ENCODE peak calls at places on chromosomes 1 and 21, in four cellular contexts. B is A549, O is thyroid gland, M is heart left ventricle. V is an unnamed sample.
A peak's percentile ranks its signal among the peaks of the same experiment; 100 is the strongest.

GRCh38 chr1:115229016-115229415 is 109.0 kb downstream of the NGF start:
- DNase-seq in B (no peak), O (no peak), M (no peak), V (no peak)

GRCh38 chr1:165857046-165857801 is 29.8 kb downstream of the UCK2 start:
- DNase-seq in B (peak; percentile 33), O (no peak), M (no peak), V (no peak)

GRCh38 chr1:175479521-175480342 is 263.7 kb downstream of the TNR start:
- DNase-seq in B (no peak), O (no peak), M (no peak), V (no peak)

GRCh38 chr1:202283991-202284390 is 57.7 kb downstream of the UBE2T start:
- DNase-seq in B (peak; percentile 69), O (no peak), M (no peak), V (peak; percentile 40)

GRCh38 chr1:25174730-25175612 is 57.3 kb downstream of the SYF2 start:
- DNase-seq in B (no peak), O (peak; percentile 49), M (no peak), V (no peak)

GRCh38 chr21:34644815-34645214 is 24.0 kb upstream of the CLIC6 start:
- DNase-seq in B (no peak), O (peak; percentile 74), M (peak; percentile 59), V (peak; percentile 45)

GRCh38 chr1:230682882-230683610 is 30.9 kb downstream of the AGT start:
- DNase-seq in B (no peak), O (no peak), M (no peak), V (no peak)

GRCh38 chr1:59238535-59238934 is 58.4 kb upstream of the FGGY start:
- DNase-seq in B (no peak), O (no peak), M (no peak), V (no peak)

GRCh38 chr1:230163719-230164118 is 96.7 kb downstream of the GALNT2 start:
- DNase-seq in B (no peak), O (no peak), M (no peak), V (no peak)

GRCh38 chr1:173424786-173425407 is 52.2 kb upstream of the PRDX6 start:
- DNase-seq in B (no peak), O (no peak), M (no peak), V (no peak)

GRCh38 chr1:226365831-226366231 is 42.1 kb downstream of the PARP1 start:
- DNase-seq in B (no peak), O (peak; percentile 52), M (no peak), V (no peak)

GRCh38 chr1:165828103-165828558 is 717 bp downstream of the UCK2 start:
- DNase-seq in B (peak; percentile 60), O (peak; percentile 38), M (peak; percentile 40), V (no peak)

GRCh38 chr1:36133484-36133883 is 8.5 kb upstream of the COL8A2 start:
- DNase-seq in B (peak; percentile 39), O (no peak), M (peak; percentile 67), V (peak; percentile 99)

GRCh38 chr1:234987415-234988159 is 141.1 kb downstream of the TOMM20 start:
- DNase-seq in B (peak; percentile 89), O (peak; percentile 91), M (peak; percentile 65), V (peak; percentile 75)
- TF ChIP-seq POLR2A in B (no peak), O (peak; percentile 68), M (no peak), V (no peak)

DNA sequence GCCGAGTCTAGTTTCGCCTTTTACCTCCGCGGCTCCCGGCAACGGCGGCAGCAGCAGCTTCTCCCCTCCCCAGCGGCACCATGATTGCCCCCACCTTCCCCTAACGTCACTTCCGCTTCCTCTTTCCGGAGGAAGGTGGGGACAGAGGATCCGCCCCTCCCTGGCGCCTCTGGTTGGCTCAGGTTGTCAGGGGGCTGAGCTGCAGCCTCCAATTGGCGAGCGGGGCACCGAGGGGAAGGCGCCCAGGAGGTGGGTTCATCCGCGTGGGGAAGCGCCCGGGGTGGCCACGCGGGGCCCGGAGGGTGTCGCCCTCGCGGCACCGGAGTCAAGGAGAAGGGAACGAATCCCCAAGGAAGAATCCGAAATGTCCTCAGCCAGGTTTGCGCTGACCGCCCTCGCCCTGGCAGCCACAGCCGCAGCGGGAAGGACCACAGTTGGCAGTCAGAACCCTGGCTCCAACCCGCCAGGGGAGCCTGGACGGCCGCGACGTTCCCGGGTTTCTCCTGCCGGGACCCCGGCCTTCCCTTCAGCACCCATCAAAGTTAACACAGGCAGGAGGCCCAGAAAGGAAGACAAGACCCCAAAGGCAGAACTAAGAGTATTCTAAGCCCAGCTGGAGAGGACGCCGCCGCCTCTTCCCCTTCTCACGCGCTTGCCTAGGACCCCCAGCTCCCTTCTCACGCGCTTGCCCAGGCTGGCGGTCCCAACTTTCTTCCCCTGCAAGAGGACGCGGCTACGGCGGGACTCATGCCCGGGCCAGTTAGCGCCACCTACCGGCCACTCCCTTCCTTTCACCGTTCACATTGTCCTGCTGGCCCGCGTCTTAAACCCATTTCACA is at the start of gene MTF1:
- DNase-seq in B (peak; percentile 93), O (peak; percentile 97), M (peak; percentile 99), V (peak; percentile 98)
- TF ChIP-seq POLR2A in B (peak; percentile 85), O (peak; percentile 88), M (peak; percentile 87), V (peak; percentile 38)

GRCh38 chr1:212903664-212904063 is 45.6 kb downstream of the FLVCR1 start:
- DNase-seq in B (no peak), O (no peak), M (no peak), V (no peak)
- TF ChIP-seq POLR2A in B (no peak), O (no peak), M (no peak), V (no peak)

GRCh38 chr1:46489638-46490602 is at the start of gene DMBX1:
- DNase-seq in B (peak; percentile 35), O (peak; percentile 37), M (no peak), V (peak; percentile 46)
- TF ChIP-seq POLR2A in B (no peak), O (no peak), M (no peak), V (no peak)